ENCODE peak calls at places on chromosomes 2 and 18, in four cellular contexts. One of them, this sample, is unnamed.

GRCh38 chr18:27942706-27943105 is 234.2 kb downstream of the CDH2 start:
- DNase-seq in endothelial cell: no peak
- DNase-seq in foreskin fibroblast: no peak
- DNase-seq in GM23338: no peak
- DNase-seq in this sample: no peak

GRCh38 chr2:177429688-177430325 is 37.2 kb downstream of the AGPS start:
- DNase-seq in endothelial cell: no peak
- DNase-seq in foreskin fibroblast: peak
- DNase-seq in GM23338: no peak
- DNase-seq in this sample: no peak

GRCh38 chr2:175929850-175930249 is 72.2 kb downstream of the LNPK start:
- DNase-seq in foreskin fibroblast: peak
- DNase-seq in GM23338: no peak
- DNase-seq in endothelial cell: no peak
- DNase-seq in this sample: no peak

GRCh38 chr18:45687617-45688016 is 36.4 kb upstream of the SLC14A1 start:
- DNase-seq in GM23338: no peak
- DNase-seq in foreskin fibroblast: no peak
- DNase-seq in endothelial cell: no peak
- DNase-seq in this sample: no peak

GRCh38 chr2:172943992-172944793 is 131.5 kb upstream of the MAP3K20 start:
- DNase-seq in endothelial cell: no peak
- DNase-seq in GM23338: no peak
- DNase-seq in foreskin fibroblast: no peak
- DNase-seq in this sample: no peak

GRCh38 chr18:23902396-23902795 is 112.2 kb upstream of the TTC39C start:
- DNase-seq in GM23338: no peak
- DNase-seq in foreskin fibroblast: no peak
- DNase-seq in endothelial cell: no peak
- DNase-seq in this sample: no peak

GRCh38 chr18:55779461-55779710 is 191.4 kb upstream of the TCF4 start:
- DNase-seq in endothelial cell: no peak
- DNase-seq in foreskin fibroblast: no peak
- DNase-seq in GM23338: no peak
- DNase-seq in this sample: no peak

GRCh38 chr2:107137711-107138110 is 251.7 kb upstream of the ST6GAL2 start:
- DNase-seq in foreskin fibroblast: no peak
- DNase-seq in endothelial cell: no peak
- DNase-seq in GM23338: no peak
- DNase-seq in this sample: no peak

GRCh38 chr2:127634626-127635379 is 11.2 kb upstream of the GPR17 start:
- DNase-seq in foreskin fibroblast: no peak
- DNase-seq in GM23338: no peak
- DNase-seq in endothelial cell: no peak
- DNase-seq in this sample: no peak

GRCh38 chr2:134244587-134244986 is 9.3 kb upstream of the MGAT5 start:
- DNase-seq in GM23338: no peak
- DNase-seq in endothelial cell: no peak
- DNase-seq in foreskin fibroblast: no peak
- DNase-seq in this sample: no peak

GRCh38 chr2:71474744-71475421 is 21.5 kb downstream of the DYSF start:
- DNase-seq in endothelial cell: no peak
- DNase-seq in GM23338: no peak
- DNase-seq in foreskin fibroblast: no peak
- DNase-seq in this sample: no peak

DNA sequence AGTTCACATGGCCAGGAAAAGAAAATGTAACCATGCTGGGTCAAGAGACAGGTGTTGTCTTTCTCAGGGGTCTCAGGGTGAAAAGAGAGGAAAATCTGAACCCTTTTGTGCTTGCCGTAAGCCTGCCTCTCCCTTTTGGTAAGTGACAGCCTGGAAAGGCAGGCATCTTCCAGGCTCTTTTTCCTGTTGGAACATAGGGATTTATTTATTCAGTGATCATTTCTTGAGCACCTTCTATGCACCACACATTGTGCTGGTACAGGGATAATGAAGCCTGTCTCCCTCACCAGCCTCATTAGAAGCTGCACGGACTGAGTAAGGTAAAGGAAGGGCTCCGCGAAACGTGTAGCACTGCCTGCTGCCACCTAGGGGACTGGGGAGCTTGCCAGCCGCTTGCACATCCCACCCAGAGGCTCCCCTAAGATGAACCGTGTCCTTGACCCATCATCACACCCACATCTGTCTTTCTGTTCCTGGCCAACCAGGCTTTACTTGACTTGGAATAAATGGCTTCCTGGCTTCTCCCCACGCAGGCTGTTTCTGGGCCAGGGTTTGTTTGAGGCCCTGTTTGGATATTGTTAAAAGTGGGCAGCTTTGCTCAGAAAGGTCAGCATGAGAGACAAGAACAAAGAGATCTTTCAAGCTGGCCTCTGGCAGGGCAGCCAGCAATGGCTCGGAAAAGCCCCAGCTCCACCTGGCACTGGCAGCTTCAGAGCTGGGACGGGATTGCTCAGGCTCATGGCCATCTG is 73.3 kb upstream of the MCFD2 start:
- DNase-seq in foreskin fibroblast: no peak
- DNase-seq in GM23338: peak
- DNase-seq in endothelial cell: no peak
- DNase-seq in this sample: peak
- TF ChIP-seq CTCF in foreskin fibroblast: no peak
- TF ChIP-seq CTCF in GM23338: peak
- TF ChIP-seq CTCF in endothelial cell: no peak
- TF ChIP-seq CTCF in this sample: peak

DNA sequence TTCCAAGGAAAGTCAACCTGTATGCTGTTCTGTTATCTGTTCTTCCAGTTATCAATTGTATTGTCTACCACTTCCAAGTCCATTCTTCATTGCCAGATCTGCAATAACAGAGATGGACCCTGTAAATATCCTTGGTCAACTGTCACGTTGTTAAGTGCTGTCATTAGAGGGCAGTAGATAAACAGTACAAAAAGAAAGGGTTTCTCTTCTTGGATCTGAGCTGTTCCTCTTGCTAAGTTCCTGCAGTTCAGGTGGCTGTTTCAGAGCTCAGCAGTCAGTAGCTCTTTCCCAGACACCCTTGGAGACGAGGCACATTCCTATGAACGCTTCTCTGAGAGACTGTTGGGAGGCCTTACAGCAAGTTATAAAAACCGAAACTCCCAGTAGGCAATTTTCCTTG is 957.1 kb upstream of the CHAC2 start:
- DNase-seq in foreskin fibroblast: no peak
- DNase-seq in GM23338: peak
- DNase-seq in endothelial cell: no peak
- DNase-seq in this sample: no peak
- TF ChIP-seq CTCF in foreskin fibroblast: no peak
- TF ChIP-seq CTCF in GM23338: peak
- TF ChIP-seq CTCF in endothelial cell: no peak
- TF ChIP-seq CTCF in this sample: no peak

GRCh38 chr2:117983040-117983439 is 30.8 kb downstream of the CCDC93 start:
- DNase-seq in foreskin fibroblast: no peak
- DNase-seq in GM23338: no peak
- DNase-seq in endothelial cell: no peak
- DNase-seq in this sample: no peak

GRCh38 chr2:117982376-117983033 is 31.4 kb downstream of the CCDC93 start:
- DNase-seq in GM23338: peak
- DNase-seq in endothelial cell: no peak
- DNase-seq in foreskin fibroblast: no peak
- DNase-seq in this sample: no peak

GRCh38 chr2:117984208-117984607 is 29.7 kb downstream of the CCDC93 start:
- DNase-seq in foreskin fibroblast: no peak
- DNase-seq in endothelial cell: no peak
- DNase-seq in GM23338: no peak
- DNase-seq in this sample: no peak

GRCh38 chr2:117987121-117987520 is 26.7 kb downstream of the CCDC93 start:
- DNase-seq in foreskin fibroblast: no peak
- DNase-seq in GM23338: no peak
- DNase-seq in endothelial cell: no peak
- DNase-seq in this sample: no peak

DNA sequence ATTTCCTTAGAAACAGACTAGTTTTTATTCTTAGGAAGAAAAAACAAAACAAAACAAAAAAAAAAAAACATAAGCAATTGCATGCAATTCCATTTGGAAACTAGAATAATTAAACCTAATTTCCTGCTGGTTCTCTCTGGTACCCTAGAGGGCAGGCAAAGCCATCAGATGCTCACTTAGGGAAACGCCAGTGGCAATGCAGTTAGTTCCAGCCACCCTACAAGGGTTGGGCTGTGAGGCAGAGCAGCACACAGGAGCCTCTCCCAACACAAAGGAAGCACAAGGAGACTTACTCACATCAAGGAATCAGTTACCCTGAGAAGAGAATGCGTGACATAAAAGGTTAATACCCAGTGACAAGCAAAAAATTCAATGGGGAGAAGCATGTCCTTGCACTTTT is 28.8 kb downstream of the CCDC93 start:
- DNase-seq in GM23338: peak
- DNase-seq in endothelial cell: no peak
- DNase-seq in foreskin fibroblast: no peak
- DNase-seq in this sample: no peak
- TF ChIP-seq CTCF in GM23338: peak
- TF ChIP-seq CTCF in endothelial cell: no peak
- TF ChIP-seq CTCF in foreskin fibroblast: no peak
- TF ChIP-seq CTCF in this sample: no peak

DNA sequence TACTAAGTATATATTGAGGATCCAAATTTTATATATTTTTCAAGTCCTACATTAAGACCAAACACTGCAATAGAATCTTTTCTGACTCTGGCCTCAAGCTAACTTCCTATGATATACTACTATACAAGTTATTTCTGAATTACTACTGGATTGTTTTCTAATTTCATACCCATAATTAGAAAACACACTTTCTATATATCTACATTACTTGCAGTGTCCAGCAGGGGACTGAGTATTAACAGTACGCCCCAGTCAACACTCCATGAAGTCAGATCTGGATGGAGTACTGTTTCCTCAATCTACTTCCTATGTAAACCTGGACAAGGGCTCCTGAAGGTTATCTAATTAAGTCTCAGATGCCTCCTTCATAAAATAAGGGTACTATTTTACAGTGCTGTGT is 26.5 kb downstream of the RMP24 start:
- DNase-seq in GM23338: peak
- DNase-seq in foreskin fibroblast: no peak
- DNase-seq in endothelial cell: no peak
- DNase-seq in this sample: no peak
- TF ChIP-seq CTCF in GM23338: peak
- TF ChIP-seq CTCF in foreskin fibroblast: peak
- TF ChIP-seq CTCF in endothelial cell: peak
- TF ChIP-seq CTCF in this sample: peak

GRCh38 chr2:68946117-68946516 is 6.6 kb downstream of the GKN2 start:
- DNase-seq in foreskin fibroblast: no peak
- DNase-seq in GM23338: no peak
- DNase-seq in endothelial cell: no peak
- DNase-seq in this sample: no peak
- TF ChIP-seq CTCF in foreskin fibroblast: no peak
- TF ChIP-seq CTCF in GM23338: no peak
- TF ChIP-seq CTCF in endothelial cell: no peak
- TF ChIP-seq CTCF in this sample: no peak

DNA sequence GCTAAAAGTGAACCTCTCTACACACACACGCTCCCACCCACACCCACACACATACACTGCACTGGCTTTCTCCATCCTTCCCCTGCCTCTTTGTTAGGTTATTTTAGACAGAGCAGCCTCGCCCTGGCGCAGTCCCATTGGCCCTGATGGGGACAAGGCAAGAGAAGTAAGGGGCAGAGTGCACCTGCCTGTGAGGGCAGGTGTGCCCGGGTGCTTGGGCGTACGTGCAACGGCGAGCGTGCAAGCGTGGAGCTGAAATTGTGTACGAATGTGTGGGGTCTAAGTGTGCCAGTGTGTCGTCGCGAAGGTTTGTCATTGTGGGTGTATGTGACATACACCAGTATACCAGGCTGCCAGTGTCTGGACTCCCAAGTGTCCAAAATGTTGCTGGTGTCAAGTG is 514 bp downstream of the LRATD1 start:
- DNase-seq in GM23338: peak
- DNase-seq in endothelial cell: peak
- DNase-seq in foreskin fibroblast: no peak
- DNase-seq in this sample: peak
- TF ChIP-seq CTCF in GM23338: no peak
- TF ChIP-seq CTCF in endothelial cell: no peak
- TF ChIP-seq CTCF in foreskin fibroblast: no peak
- TF ChIP-seq CTCF in this sample: no peak

This sample was measured in nephron progenitor cell.